ENCODE peak calls at places on chromosome X, in five cellular contexts. L is IMR-90, Z is A549, A is HepG2, X is SK-N-SH. F is an unnamed sample.

GRCh38 chrX:144730486-144730885 is 516.8 kb upstream of the SPANXN1 start:
- DNase-seq in L (no peak), Z (no peak), A (no peak), X (no peak), F (no peak)

GRCh38 chrX:13826770-13827169 is 9.9 kb upstream of the GPM6B start:
- DNase-seq in L (no peak), Z (no peak), A (no peak), X (no peak), F (no peak)

GRCh38 chrX:104343408-104344129 is 88.8 kb upstream of the ESX1 start:
- DNase-seq in L (peak), Z (peak), A (peak), X (peak), F (peak)

GRCh38 chrX:155056877-155057792 is 13.8 kb downstream of the CMC4 start:
- DNase-seq in L (peak), Z (peak), A (peak), X (peak), F (peak)

GRCh38 chrX:151875270-151876026 is 37.2 kb upstream of the MAGEA4 start:
- DNase-seq in L (no peak), Z (no peak), A (no peak), X (no peak), F (no peak)

GRCh38 chrX:46876901-46877300 is 35.3 kb upstream of the JADE3 start:
- DNase-seq in L (no peak), Z (no peak), A (no peak), X (no peak), F (no peak)

GRCh38 chrX:94743478-94743877 is 1069.5 kb downstream of the FAM133A start:
- DNase-seq in L (no peak), Z (no peak), A (no peak), X (no peak), F (no peak)

GRCh38 chrX:72358313-72358712 is 52.6 kb upstream of the CITED1 start:
- DNase-seq in L (peak), Z (peak), A (no peak), X (no peak), F (no peak)

GRCh38 chrX:105190252-105190853 is 30.1 kb downstream of the TEX13A start:
- DNase-seq in L (peak), Z (no peak), A (no peak), X (peak), F (peak)

GRCh38 chrX:56429581-56429980 is 133.8 kb upstream of the UBQLN2 start:
- DNase-seq in L (no peak), Z (no peak), A (no peak), X (no peak), F (no peak)

GRCh38 chrX:118329179-118329578 is 16.7 kb upstream of the WDR44 start:
- DNase-seq in L (no peak), Z (no peak), A (no peak), X (no peak), F (peak)

DNA sequence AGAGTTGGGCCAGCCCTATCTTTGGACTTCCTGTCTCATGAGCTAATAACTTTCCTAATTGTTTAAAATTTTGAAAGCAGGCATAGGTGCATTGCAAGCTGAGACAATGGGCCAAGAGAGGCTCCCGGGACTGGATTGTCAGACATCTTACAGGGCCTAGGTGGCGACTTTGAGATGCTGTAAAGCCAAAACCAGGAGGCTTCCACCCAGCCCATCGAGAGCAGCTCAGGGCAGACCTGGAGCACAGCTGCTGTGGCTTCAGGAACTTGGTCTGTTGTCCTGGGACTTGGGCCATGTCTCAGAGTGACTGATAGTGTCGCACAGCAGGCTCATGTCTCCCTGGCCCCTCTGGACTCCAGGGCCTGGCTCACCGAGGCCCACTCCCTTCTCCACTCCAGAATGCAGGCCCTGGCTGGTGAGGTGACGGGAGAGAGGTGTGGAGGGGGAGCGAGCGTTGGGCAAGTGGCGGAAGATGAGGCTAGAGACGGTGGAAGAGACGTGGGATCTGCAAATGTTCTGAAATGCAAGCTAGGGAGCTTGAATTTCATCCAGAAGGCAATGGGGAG is 24.1 kb upstream of the MTM1 start:
- DNase-seq in L (no peak), Z (peak), A (peak), X (no peak), F (no peak)
- TF ChIP-seq SMC3 in L (no peak), Z (no peak), A (no peak), X (no peak), F (no peak)

DNA sequence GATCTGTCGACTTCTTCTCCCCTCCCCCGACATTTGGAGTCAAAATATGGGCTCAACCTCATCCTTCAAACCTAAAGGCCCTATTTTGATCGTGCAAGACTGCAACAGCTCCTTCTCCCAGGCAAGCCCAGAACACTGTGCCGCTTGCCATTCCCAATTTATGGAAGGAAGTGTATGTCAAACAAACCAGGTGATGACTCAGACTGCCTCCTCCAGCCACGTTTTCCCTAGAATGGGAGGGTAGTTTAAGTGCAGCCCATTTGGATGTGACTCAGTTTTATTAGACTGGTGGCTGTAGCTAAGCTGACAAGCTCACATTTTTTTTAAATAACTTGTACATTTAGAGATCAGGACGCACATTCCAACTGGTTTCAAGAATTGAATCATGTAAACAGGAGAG is 570.4 kb upstream of the DIPK2B start:
- DNase-seq in L (peak), Z (peak), A (peak), X (no peak), F (peak)
- TF ChIP-seq SMC3 in L (no peak), Z (no peak), A (no peak), X (peak), F (no peak)

DNA sequence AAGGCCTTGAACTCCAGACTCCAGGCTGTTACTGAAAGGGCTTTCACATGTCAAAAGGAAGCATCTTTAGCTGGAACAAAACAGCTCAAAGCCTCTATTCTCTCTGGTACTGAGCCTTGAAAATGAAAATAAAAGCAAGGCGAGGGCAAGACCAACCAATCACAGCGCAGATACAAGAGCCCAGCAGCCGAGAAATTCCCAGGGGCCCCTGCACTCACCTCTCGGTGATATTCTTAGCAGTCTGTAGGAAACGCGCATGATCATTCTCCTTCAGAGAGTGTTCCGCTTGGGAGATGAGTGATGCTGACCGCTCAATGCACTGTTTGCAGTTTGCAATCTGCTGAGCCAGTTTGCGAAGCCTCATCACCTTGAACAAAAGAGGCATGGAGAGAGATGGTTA is 138.1 kb downstream of the MID1 start:
- DNase-seq in L (no peak), Z (no peak), A (no peak), X (no peak), F (no peak)
- TF ChIP-seq SMC3 in L (no peak), Z (no peak), A (no peak), X (no peak), F (no peak)

GRCh38 chrX:107707866-107708265 is 67.7 kb downstream of the TSC22D3 start:
- DNase-seq in L (no peak), Z (no peak), A (no peak), X (no peak), F (no peak)

GRCh38 chrX:107708762-107709161 is 66.8 kb downstream of the TSC22D3 start:
- DNase-seq in L (peak), Z (no peak), A (no peak), X (no peak), F (no peak)

GRCh38 chrX:107704181-107704580 is 71.4 kb downstream of the TSC22D3 start:
- DNase-seq in L (no peak), Z (no peak), A (no peak), X (no peak), F (no peak)

GRCh38 chrX:107704587-107704986 is 71.0 kb downstream of the TSC22D3 start:
- DNase-seq in L (no peak), Z (no peak), A (no peak), X (no peak), F (no peak)

DNA sequence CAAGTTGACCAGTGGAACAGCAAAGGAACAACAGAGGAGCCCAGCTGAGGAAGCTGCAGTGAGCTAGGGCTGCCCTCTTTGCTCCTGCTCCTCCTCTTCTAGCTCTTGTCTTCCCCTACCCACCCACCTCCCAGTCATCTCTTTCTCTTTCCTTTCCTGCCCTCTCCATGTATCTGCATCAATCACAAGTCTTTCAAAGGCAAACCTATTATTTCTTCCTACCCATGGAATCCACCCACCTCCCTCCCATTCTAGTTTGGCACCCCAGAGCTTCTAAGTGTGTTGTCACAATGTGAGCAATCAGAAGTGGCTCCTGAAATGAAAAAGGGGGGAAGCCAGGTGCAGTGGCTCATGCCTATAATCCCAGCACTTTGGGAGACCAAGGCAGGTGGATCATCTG is 69.3 kb downstream of the TSC22D3 start:
- DNase-seq in L (no peak), Z (no peak), A (no peak), X (no peak), F (no peak)
- TF ChIP-seq SMC3 in L (no peak), Z (no peak), A (no peak), X (no peak), F (no peak)

GRCh38 chrX:25156323-25156722 is 140.6 kb upstream of the ARX start:
- DNase-seq in L (no peak), Z (no peak), A (no peak), X (no peak), F (no peak)
- TF ChIP-seq SMC3 in L (no peak), Z (no peak), A (no peak), X (no peak), F (no peak)